ENCODE peak calls at places on chromosome 3, in four cellular contexts. One of them, this sample, is unnamed.
A peak's percentile ranks its signal among the peaks of the same experiment; 100 is the strongest.

GRCh38 chr3:35666893-35667292 is 27.6 kb downstream of the ARPP21 start:
- DNase-seq in K562: no peak
- DNase-seq in fibroblast of lung: no peak
- DNase-seq in mammary epithelial cell: no peak
- DNase-seq in this sample: no peak

GRCh38 chr3:170323371-170323770 is 34.1 kb upstream of the SKIL start:
- DNase-seq in K562: no peak
- DNase-seq in fibroblast of lung: no peak
- DNase-seq in mammary epithelial cell: no peak
- DNase-seq in this sample: no peak

GRCh38 chr3:181052256-181052655 is 62.7 kb upstream of the DNAJC19 start:
- DNase-seq in K562: no peak
- DNase-seq in fibroblast of lung: no peak
- DNase-seq in mammary epithelial cell: no peak
- DNase-seq in this sample: no peak

GRCh38 chr3:189123595-189124387 is 48.0 kb upstream of the TPRG1 start:
- DNase-seq in K562: no peak
- DNase-seq in fibroblast of lung: no peak
- DNase-seq in mammary epithelial cell: no peak
- DNase-seq in this sample: no peak

GRCh38 chr3:104886220-104886995 is 480.3 kb upstream of the ALCAM start:
- DNase-seq in K562: no peak
- DNase-seq in fibroblast of lung: peak; percentile 36
- DNase-seq in mammary epithelial cell: no peak
- DNase-seq in this sample: no peak

GRCh38 chr3:114194750-114195149 is 15.9 kb upstream of the DRD3 start:
- DNase-seq in K562: no peak
- DNase-seq in fibroblast of lung: no peak
- DNase-seq in mammary epithelial cell: no peak
- DNase-seq in this sample: no peak

GRCh38 chr3:16728762-16729745 is 123.8 kb upstream of the DAZL start:
- DNase-seq in K562: no peak
- DNase-seq in fibroblast of lung: no peak
- DNase-seq in mammary epithelial cell: peak; percentile 43
- DNase-seq in this sample: no peak

GRCh38 chr3:71580636-71581215 is 2.8 kb downstream of the FOXP1 start:
- DNase-seq in K562: no peak
- DNase-seq in fibroblast of lung: no peak
- DNase-seq in mammary epithelial cell: peak; percentile 51
- DNase-seq in this sample: peak; percentile 24

GRCh38 chr3:17444865-17445264 is 297.6 kb downstream of the TBC1D5 start:
- DNase-seq in K562: no peak
- DNase-seq in fibroblast of lung: peak; percentile 21
- DNase-seq in mammary epithelial cell: no peak
- DNase-seq in this sample: no peak

GRCh38 chr3:189303584-189303983 is 131.8 kb downstream of the TPRG1 start:
- DNase-seq in K562: no peak
- DNase-seq in fibroblast of lung: no peak
- DNase-seq in mammary epithelial cell: no peak
- DNase-seq in this sample: no peak

GRCh38 chr3:51535146-51536019 is 3.1 kb upstream of the RAD54L2 start:
- DNase-seq in K562: no peak
- DNase-seq in fibroblast of lung: no peak
- DNase-seq in mammary epithelial cell: peak; percentile 16
- DNase-seq in this sample: no peak

GRCh38 chr3:87503901-87504498 is 227.6 kb upstream of the POU1F1 start:
- DNase-seq in K562: peak; percentile 32
- DNase-seq in fibroblast of lung: peak; percentile 18
- DNase-seq in mammary epithelial cell: peak; percentile 70
- DNase-seq in this sample: peak; percentile 75

GRCh38 chr3:73521936-73522335 is 102.8 kb downstream of the PDZRN3 start:
- DNase-seq in K562: no peak
- DNase-seq in fibroblast of lung: no peak
- DNase-seq in mammary epithelial cell: no peak
- DNase-seq in this sample: no peak

GRCh38 chr3:85475346-85475745 is 516.6 kb downstream of the CADM2 start:
- DNase-seq in K562: no peak
- DNase-seq in fibroblast of lung: no peak
- DNase-seq in mammary epithelial cell: no peak
- DNase-seq in this sample: no peak

GRCh38 chr3:25427155-25428002 is 684 bp upstream of the RARB start:
- DNase-seq in K562: no peak
- DNase-seq in fibroblast of lung: peak; percentile 47
- DNase-seq in mammary epithelial cell: peak; percentile 42
- DNase-seq in this sample: no peak

GRCh38 chr3:194351080-194351672 is at the start of gene CPN2:
- DNase-seq in K562: no peak
- DNase-seq in fibroblast of lung: no peak
- DNase-seq in mammary epithelial cell: no peak
- DNase-seq in this sample: no peak

GRCh38 chr3:1929788-1930414 is 168.8 kb upstream of the CNTN4 start:
- DNase-seq in K562: no peak
- DNase-seq in fibroblast of lung: no peak
- DNase-seq in mammary epithelial cell: no peak
- DNase-seq in this sample: no peak

GRCh38 chr3:136236109-136236508 is 14.0 kb upstream of the PCCB start:
- DNase-seq in K562: no peak
- DNase-seq in fibroblast of lung: no peak
- DNase-seq in mammary epithelial cell: no peak
- DNase-seq in this sample: no peak

GRCh38 chr3:23960649-23961048 is 15.6 kb downstream of the NR1D2 start:
- DNase-seq in K562: no peak
- DNase-seq in fibroblast of lung: no peak
- DNase-seq in mammary epithelial cell: no peak
- DNase-seq in this sample: no peak

GRCh38 chr3:71728632-71729342 is 3.6 kb upstream of the EIF4E3 start:
- DNase-seq in K562: peak; percentile 59
- DNase-seq in fibroblast of lung: no peak
- DNase-seq in mammary epithelial cell: no peak
- DNase-seq in this sample: peak; percentile 92

GRCh38 chr3:31848921-31849320 is 132.1 kb downstream of the OSBPL10 start:
- DNase-seq in K562: no peak
- DNase-seq in fibroblast of lung: no peak
- DNase-seq in mammary epithelial cell: no peak
- DNase-seq in this sample: no peak

GRCh38 chr3:169430687-169431404 is 232.7 kb downstream of the MECOM start:
- DNase-seq in K562: no peak
- DNase-seq in fibroblast of lung: peak; percentile 48
- DNase-seq in mammary epithelial cell: peak; percentile 80
- DNase-seq in this sample: no peak

GRCh38 chr3:15007681-15008141 is 57.4 kb downstream of the MRPS25 start:
- DNase-seq in K562: no peak
- DNase-seq in fibroblast of lung: peak; percentile 88
- DNase-seq in mammary epithelial cell: peak; percentile 9
- DNase-seq in this sample: no peak

GRCh38 chr3:70053293-70053692 is 53.8 kb downstream of the SAMMSON start:
- DNase-seq in K562: no peak
- DNase-seq in fibroblast of lung: no peak
- DNase-seq in mammary epithelial cell: peak; percentile 2
- DNase-seq in this sample: no peak

GRCh38 chr3:192260611-192261010 is 466.7 kb downstream of the FGF12 start:
- DNase-seq in K562: no peak
- DNase-seq in fibroblast of lung: no peak
- DNase-seq in mammary epithelial cell: no peak
- DNase-seq in this sample: no peak

GRCh38 chr3:119600732-119601131 is 3.0 kb downstream of the PLA1A start:
- DNase-seq in K562: peak; percentile 12
- DNase-seq in fibroblast of lung: no peak
- DNase-seq in mammary epithelial cell: no peak
- DNase-seq in this sample: peak; percentile 66

GRCh38 chr3:129560931-129561594 is 18.1 kb downstream of the H1-8 start:
- DNase-seq in K562: no peak
- DNase-seq in fibroblast of lung: peak; percentile 93
- DNase-seq in mammary epithelial cell: no peak
- DNase-seq in this sample: no peak

GRCh38 chr3:52524258-52524751 is 9.4 kb downstream of the NT5DC2 start:
- DNase-seq in K562: no peak
- DNase-seq in fibroblast of lung: no peak
- DNase-seq in mammary epithelial cell: no peak
- DNase-seq in this sample: no peak

GRCh38 chr3:148162132-148162531 is 535.6 kb upstream of the AGTR1 start:
- DNase-seq in K562: no peak
- DNase-seq in fibroblast of lung: no peak
- DNase-seq in mammary epithelial cell: no peak
- DNase-seq in this sample: peak; percentile 4

GRCh38 chr3:141087071-141087824 is 36.1 kb downstream of the SPSB4 start:
- DNase-seq in K562: no peak
- DNase-seq in fibroblast of lung: no peak
- DNase-seq in mammary epithelial cell: no peak
- DNase-seq in this sample: no peak

GRCh38 chr3:58429657-58430056 is 4.0 kb downstream of the PDHB start:
- DNase-seq in K562: no peak
- DNase-seq in fibroblast of lung: no peak
- DNase-seq in mammary epithelial cell: no peak
- DNase-seq in this sample: no peak

GRCh38 chr3:189720746-189721426 is 89.7 kb downstream of the TP63 start:
- DNase-seq in K562: no peak
- DNase-seq in fibroblast of lung: no peak
- DNase-seq in mammary epithelial cell: no peak
- DNase-seq in this sample: no peak

GRCh38 chr3:191361456-191361855 is 31.1 kb upstream of the UTS2B start:
- DNase-seq in K562: no peak
- DNase-seq in fibroblast of lung: no peak
- DNase-seq in mammary epithelial cell: no peak
- DNase-seq in this sample: peak; percentile 53

GRCh38 chr3:112646623-112647022 is 5.7 kb upstream of the CCDC80 start:
- DNase-seq in K562: no peak
- DNase-seq in fibroblast of lung: no peak
- DNase-seq in mammary epithelial cell: no peak
- DNase-seq in this sample: no peak

GRCh38 chr3:179706233-179706632 is 53.4 kb downstream of the USP13 start:
- DNase-seq in K562: no peak
- DNase-seq in fibroblast of lung: no peak
- DNase-seq in mammary epithelial cell: no peak
- DNase-seq in this sample: no peak

GRCh38 chr3:10855083-10855870 is 39.2 kb downstream of the SLC6A11 start:
- DNase-seq in K562: no peak
- DNase-seq in fibroblast of lung: no peak
- DNase-seq in mammary epithelial cell: no peak
- DNase-seq in this sample: no peak

GRCh38 chr3:175193815-175194518 is 334.8 kb downstream of the NAALADL2 start:
- DNase-seq in K562: no peak
- DNase-seq in fibroblast of lung: peak; percentile 16
- DNase-seq in mammary epithelial cell: peak; percentile 83
- DNase-seq in this sample: no peak

GRCh38 chr3:63631670-63632069 is 20.8 kb upstream of the SNTN start:
- DNase-seq in K562: no peak
- DNase-seq in fibroblast of lung: no peak
- DNase-seq in mammary epithelial cell: peak; percentile 45
- DNase-seq in this sample: no peak
- TF ChIP-seq EZH2 in K562: no peak
- TF ChIP-seq EZH2 in fibroblast of lung: no peak
- TF ChIP-seq EZH2 in mammary epithelial cell: no peak
- TF ChIP-seq EZH2 in this sample: no peak

GRCh38 chr3:44117736-44118135 is 124.0 kb upstream of the TOPAZ1 start:
- DNase-seq in K562: no peak
- DNase-seq in fibroblast of lung: no peak
- DNase-seq in mammary epithelial cell: no peak
- DNase-seq in this sample: no peak
- H3K9ac ChIP-seq in K562: no peak overlapping the region
- H3K9ac ChIP-seq in fibroblast of lung: no peak overlapping the region
- H3K9ac ChIP-seq in mammary epithelial cell: no peak overlapping the region
- H3K9ac ChIP-seq in this sample: no peak overlapping the region

DNA sequence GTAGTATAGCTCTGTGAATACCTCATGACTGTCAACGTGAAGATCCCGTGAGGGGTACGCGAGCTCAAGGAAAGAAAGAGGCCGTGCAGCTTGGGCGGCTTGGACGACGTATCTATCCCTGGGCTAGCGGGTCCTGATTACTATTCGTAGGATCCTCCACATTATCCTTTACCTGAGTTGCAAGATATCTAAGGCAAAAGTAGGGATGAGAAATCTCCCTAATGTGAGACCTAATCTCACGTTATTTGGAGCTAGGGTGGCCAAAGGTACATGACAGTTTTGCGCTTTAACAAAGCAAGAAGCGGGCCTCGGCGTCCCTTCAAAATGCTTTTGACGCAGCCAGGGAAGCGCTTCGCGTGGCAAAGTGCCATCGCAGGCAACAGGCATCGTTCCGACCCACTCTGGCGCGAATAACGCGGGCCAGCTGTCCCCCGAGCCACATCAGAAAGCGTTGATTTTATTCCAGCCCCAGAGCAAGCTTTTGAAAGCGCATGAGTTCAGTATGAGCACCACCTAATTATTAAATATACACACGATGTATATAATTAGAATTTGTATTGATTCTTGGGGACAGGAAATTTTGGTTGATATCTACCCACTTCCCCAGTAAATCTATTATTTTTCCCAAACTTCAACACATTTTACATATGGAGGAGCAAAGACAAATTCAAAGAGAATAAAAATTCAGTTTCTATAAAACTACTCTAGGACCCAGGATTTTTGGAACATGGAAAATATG is 2.5 kb upstream of the EOMES start:
- DNase-seq in K562: no peak
- DNase-seq in fibroblast of lung: no peak
- DNase-seq in mammary epithelial cell: no peak
- DNase-seq in this sample: peak; percentile 60
- TF ChIP-seq EZH2 in K562: no peak
- TF ChIP-seq EZH2 in fibroblast of lung: no peak
- TF ChIP-seq EZH2 in mammary epithelial cell: peak; percentile 40
- TF ChIP-seq EZH2 in this sample: peak; percentile 92

GRCh38 chr3:110732420-110732819 is 339.2 kb upstream of the NECTIN3 start:
- DNase-seq in K562: no peak
- DNase-seq in fibroblast of lung: no peak
- DNase-seq in mammary epithelial cell: no peak
- DNase-seq in this sample: no peak
- H3K9ac ChIP-seq in K562: no peak overlapping the region
- H3K9ac ChIP-seq in fibroblast of lung: no peak overlapping the region
- H3K9ac ChIP-seq in mammary epithelial cell: no peak overlapping the region
- H3K9ac ChIP-seq in this sample: no peak overlapping the region

GRCh38 chr3:158801200-158801599 is 654 bp upstream of the MFSD1 start:
- DNase-seq in K562: no peak
- DNase-seq in fibroblast of lung: peak; percentile 20
- DNase-seq in mammary epithelial cell: peak; percentile 21
- DNase-seq in this sample: peak; percentile 43
- TF ChIP-seq EZH2 in K562: no peak
- TF ChIP-seq EZH2 in fibroblast of lung: no peak
- TF ChIP-seq EZH2 in mammary epithelial cell: no peak
- TF ChIP-seq EZH2 in this sample: no peak

GRCh38 chr3:66036586-66037061 is 2.1 kb downstream of the MAGI1 start:
- DNase-seq in K562: no peak
- DNase-seq in fibroblast of lung: no peak
- DNase-seq in mammary epithelial cell: no peak
- DNase-seq in this sample: peak; percentile 61
- H3K9ac ChIP-seq in K562: no peak overlapping the region
- H3K9ac ChIP-seq in fibroblast of lung: no peak overlapping the region
- H3K9ac ChIP-seq in mammary epithelial cell: no peak overlapping the region
- H3K9ac ChIP-seq in this sample: no peak overlapping the region